ENCODE peak calls at places on chromosome 6, in four cellular contexts. Z is mesendoderm, R is fibroblast of lung, P is GM23248. G is an unnamed sample. For H3K4me1, the result is how much of the 10 kb centered on the place peaks cover.

GRCh38 chr6:160431231-160431630 is 83.1 kb downstream of the SLC22A3 start:
- DNase-seq in P (peak), Z (no peak), R (peak), G (no peak)

GRCh38 chr6:148426317-148426977 is 83.8 kb downstream of the SASH1 start:
- DNase-seq in Z (no peak), R (no peak), P (no peak), G (no peak)

GRCh38 chr6:166554316-166554715 is 32.2 kb downstream of the RAMACL start:
- DNase-seq in P (no peak), R (no peak), Z (no peak), G (no peak)

GRCh38 chr6:2111162-2111677 is 134.2 kb downstream of the GMDS start:
- DNase-seq in R (peak), Z (no peak), P (peak), G (no peak)

GRCh38 chr6:56944651-56945050 is 10.3 kb upstream of the BEND6 start:
- DNase-seq in P (no peak), R (no peak), Z (no peak), G (no peak)

GRCh38 chr6:28212510-28213212 is 12.4 kb upstream of the ZSCAN9 start:
- DNase-seq in P (peak), R (peak), Z (peak), G (no peak)

GRCh38 chr6:160667854-160668481 is 3.9 kb upstream of the LPA start:
- DNase-seq in R (no peak), P (no peak), Z (peak), G (peak)

GRCh38 chr6:42041131-42042055 is 8.9 kb upstream of the TAF8 start:
- DNase-seq in P (no peak), R (peak), Z (no peak), G (peak)

GRCh38 chr6:45502446-45502845 is 124.7 kb upstream of the SUPT3H start:
- DNase-seq in Z (no peak), P (no peak), R (no peak), G (no peak)

GRCh38 chr6:4281341-4282293 is 146.2 kb upstream of the ECI2 start:
- DNase-seq in R (peak), Z (peak), P (peak), G (no peak)

GRCh38 chr6:21003780-21004541 is 469.7 kb downstream of the CDKAL1 start:
- DNase-seq in Z (no peak), R (peak), P (peak), G (no peak)

GRCh38 chr6:129393659-129394058 is 316.3 kb downstream of the ARHGAP18 start:
- DNase-seq in P (no peak), Z (no peak), R (no peak), G (no peak)

GRCh38 chr6:109486068-109486467 is 3.0 kb upstream of the ZBTB24 start:
- DNase-seq in Z (no peak), P (no peak), R (no peak), G (no peak)

GRCh38 chr6:24779416-24779815 is 4.7 kb downstream of the GMNN start:
- DNase-seq in R (no peak), P (no peak), Z (no peak), G (no peak)

GRCh38 chr6:169997930-169998218 is 246.5 kb downstream of the ERMARD start:
- DNase-seq in P (no peak), Z (peak), R (no peak), G (no peak)

GRCh38 chr6:92779758-92780157 is 639.6 kb downstream of the EPHA7 start:
- DNase-seq in P (peak), Z (no peak), R (peak), G (no peak)

GRCh38 chr6:151180321-151180720 is 59.4 kb upstream of the AKAP12 start:
- DNase-seq in P (no peak), R (no peak), Z (no peak), G (no peak)

GRCh38 chr6:123016431-123017110 is 20.5 kb downstream of the CLVS2 start:
- DNase-seq in R (no peak), Z (no peak), P (no peak), G (no peak)

GRCh38 chr6:38259736-38260135 is 380.0 kb downstream of the BTBD9 start:
- DNase-seq in R (peak), P (peak), Z (no peak), G (no peak)

GRCh38 chr6:110188791-110189190 is 8.6 kb downstream of the CDC40 start:
- DNase-seq in R (no peak), P (peak), Z (no peak), G (no peak)

GRCh38 chr6:4707011-4707410 is 69.2 kb upstream of the CDYL start:
- DNase-seq in Z (no peak), P (peak), R (no peak), G (no peak)

GRCh38 chr6:146106532-146106931 is 77.7 kb downstream of the GRM1 start:
- DNase-seq in R (no peak), P (no peak), Z (no peak), G (no peak)

GRCh38 chr6:53065266-53066058 is at the start of gene FBXO9:
- DNase-seq in P (peak), R (peak), Z (peak), G (peak)

GRCh38 chr6:137547186-137547585 is 53.0 kb upstream of the OLIG3 start:
- DNase-seq in P (no peak), Z (no peak), R (no peak), G (no peak)

GRCh38 chr6:40160826-40161225 is 226.6 kb upstream of the MOCS1 start:
- DNase-seq in R (no peak), P (peak), Z (no peak), G (no peak)

GRCh38 chr6:74607934-74608333 is 597.9 kb downstream of the COL12A1 start:
- DNase-seq in R (peak), Z (no peak), P (peak), G (no peak)

DNA sequence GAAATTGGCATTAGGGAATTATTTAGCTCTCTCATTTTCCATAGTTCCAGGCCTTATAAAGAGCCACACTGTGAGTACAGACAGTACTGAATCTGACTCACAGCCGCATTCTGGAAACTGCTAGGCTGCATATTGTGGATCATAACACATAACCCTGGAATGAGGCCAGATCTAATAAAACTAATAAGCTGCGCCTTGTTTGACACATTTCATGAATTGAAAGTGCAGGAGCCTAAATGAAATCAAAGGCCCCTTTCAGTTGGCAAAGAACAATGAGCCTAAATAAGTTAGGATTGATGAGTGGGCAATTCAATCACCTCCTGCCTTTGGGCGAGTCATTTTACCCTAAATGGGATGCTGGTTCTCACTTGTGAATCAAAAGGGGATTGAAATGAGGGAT is 308.5 kb downstream of the PACRG start:
- DNase-seq in P (peak), R (no peak), Z (no peak), G (no peak)
- H3K4me1 ChIP-seq in P (under half), R (under half), Z (under half), G (under half)

DNA sequence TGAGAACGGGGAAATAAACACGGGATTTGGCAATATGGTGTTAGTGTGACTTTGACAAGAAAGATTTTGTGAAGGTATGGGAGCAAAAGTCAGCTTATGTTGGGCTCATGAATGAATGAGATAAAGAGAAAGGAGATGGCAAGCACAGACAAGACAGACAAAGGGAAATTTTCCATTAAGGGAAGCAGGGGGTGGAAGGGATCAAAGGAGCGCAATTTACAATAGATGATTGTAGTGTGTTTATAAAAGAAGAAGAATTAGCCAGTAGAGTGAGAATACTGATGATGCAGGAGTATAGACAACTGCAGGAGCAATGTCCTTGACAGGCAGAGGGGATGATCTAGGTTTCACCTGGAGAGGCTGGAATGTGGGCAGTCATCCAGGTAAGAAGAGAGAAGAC is 34.1 kb downstream of the RBM24 start:
- DNase-seq in Z (no peak), R (no peak), P (no peak), G (no peak)
- H3K4me1 ChIP-seq in Z (under half), R (under half), P (under half), G (under half)

DNA sequence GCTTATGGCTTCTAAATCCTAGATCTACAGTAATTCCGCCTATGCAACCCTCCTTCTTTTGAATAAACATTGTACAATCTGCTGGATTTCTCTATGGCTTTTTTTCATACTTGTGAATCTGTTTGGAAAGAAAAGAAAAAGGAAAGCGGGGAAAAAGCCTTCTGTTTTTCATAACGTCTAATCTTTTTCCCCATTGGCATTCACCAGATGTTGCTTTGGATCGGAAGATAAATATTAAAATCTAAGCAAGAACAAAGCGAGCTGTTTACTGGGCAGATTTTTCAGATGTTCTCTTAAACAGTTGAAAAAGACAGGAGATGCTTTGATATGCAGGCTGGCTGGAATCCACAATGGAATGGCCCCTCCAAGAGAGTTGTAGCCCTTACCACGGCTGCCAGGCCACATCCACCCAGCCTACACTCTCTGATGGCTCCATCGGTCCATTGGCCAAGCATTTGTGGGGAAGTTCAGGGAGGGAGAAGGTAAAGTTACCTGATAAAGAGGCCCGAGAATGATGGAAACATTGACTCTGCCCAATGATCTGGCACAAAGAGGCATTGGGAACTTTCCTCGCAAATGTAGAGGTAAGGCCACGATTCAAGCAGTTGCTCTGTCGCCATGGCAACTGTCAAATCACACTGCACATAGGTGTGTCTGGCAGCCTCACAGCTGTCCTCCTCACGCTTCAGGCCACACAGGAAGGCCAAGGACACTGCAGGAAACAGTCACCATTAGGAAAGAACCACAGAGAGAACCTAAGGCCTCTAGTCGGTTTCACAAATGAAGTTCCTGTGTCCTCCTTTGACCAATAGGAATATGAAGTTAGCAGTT is 70.3 kb downstream of the PKHD1 start:
- DNase-seq in R (no peak), Z (peak), P (no peak), G (no peak)
- H3K4me1 ChIP-seq in R (under half), Z (under half), P (under half), G (under half)

DNA sequence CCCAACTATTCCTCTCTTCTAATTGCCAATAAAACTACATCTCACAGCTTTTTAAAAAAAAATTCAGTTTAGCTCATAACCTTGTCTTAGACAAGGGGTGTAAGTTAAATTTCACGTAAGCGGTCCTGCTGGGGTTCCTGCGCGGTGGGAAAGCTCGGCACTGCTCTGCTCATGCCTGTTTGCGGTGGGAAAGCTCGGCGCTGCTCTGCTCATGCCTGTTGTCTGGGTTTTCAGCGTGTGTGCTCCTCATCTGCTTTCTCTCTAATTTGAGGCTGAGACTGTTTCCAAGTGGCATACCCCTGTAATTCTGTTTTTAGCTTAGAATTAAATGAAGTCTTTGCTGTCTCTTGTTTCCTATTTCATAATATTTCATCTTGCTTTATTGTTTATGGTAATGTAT is 18.6 kb downstream of the ARID1B start:
- DNase-seq in Z (no peak), R (no peak), P (peak), G (no peak)
- H3K4me1 ChIP-seq in Z (under half), R (under half), P (under half), G (half or more)

GRCh38 chr6:7165736-7166296 is 58.1 kb downstream of the RREB1 start:
- DNase-seq in Z (no peak), R (no peak), P (no peak), G (no peak)
- H3K4me1 ChIP-seq in Z (under half), R (under half), P (under half), G (under half)

DNA sequence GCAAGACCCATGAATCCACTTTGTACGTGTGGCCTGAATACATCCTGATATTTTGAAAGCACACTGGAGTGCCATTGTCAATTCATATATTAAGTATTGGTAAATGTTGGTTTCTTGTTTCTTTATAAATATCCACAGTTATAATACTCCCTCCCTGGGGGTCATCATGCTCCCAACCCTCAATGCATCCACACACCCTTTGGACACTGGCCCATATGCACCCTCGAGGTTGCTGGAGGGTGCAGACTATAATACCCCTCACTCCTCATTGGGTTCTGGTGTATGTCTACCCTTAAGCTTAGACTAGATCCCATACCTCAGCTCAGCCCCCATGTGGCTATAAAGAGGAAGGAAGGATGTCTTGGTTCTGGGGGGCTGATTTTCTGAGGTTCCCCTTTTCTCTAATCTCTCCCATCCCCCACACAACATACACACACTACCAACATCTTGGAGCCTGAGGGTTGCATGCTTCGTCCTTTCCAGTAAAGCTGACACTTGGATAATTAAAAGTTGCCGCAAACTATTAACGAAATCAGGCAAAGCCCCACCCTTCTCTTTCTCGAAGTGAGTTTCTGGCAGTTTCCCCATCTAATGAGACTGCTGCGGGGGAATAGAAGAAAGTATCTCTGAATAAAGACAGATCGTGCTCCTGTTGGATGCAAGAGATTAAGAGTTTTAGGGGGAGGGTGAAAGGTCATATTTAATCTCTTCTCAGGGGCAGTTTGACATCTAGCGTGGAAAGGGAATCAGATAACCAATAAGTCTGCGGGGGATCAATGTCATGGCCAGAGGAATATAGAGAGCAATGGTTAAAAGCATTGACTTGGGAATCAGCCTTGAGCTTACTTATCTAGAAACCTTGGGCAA is 7.4 kb downstream of the PIM1 start:
- DNase-seq in Z (peak), P (no peak), R (no peak), G (no peak)
- H3K4me1 ChIP-seq in Z (under half), P (under half), R (under half), G (half or more)

GRCh38 chr6:44230034-44230675 is 6.8 kb downstream of the SLC29A1 start:
- DNase-seq in R (no peak), Z (no peak), P (no peak), G (no peak)
- H3K4me1 ChIP-seq in R (under half), Z (under half), P (under half), G (under half)